ENCODE peak calls at places on chromosome 7, in five cellular contexts. Q is mesendoderm; A is pancreas; N is activated CD4-positive, alpha-beta T cell treated with anti-CD3 and anti-CD28 coated beads for 1 hour; L is NCI-H82. G is an unnamed sample.

GRCh38 chr7:47293884-47294568 is 287.9 kb downstream of the TNS3 start:
- DNase-seq in A (no peak), L (no peak), N (no peak), Q (no peak), G (no peak)

GRCh38 chr7:51209426-51209825 is 107.2 kb downstream of the COBL start:
- DNase-seq in A (no peak), Q (no peak), N (no peak), L (no peak), G (no peak)

GRCh38 chr7:158957921-158958471 is 101.6 kb downstream of the DYNC2I1 start:
- DNase-seq in L (peak), Q (no peak), A (peak), N (no peak), G (peak)

GRCh38 chr7:150341263-150342118 is at the start of gene RARRES2:
- DNase-seq in A (peak), Q (peak), N (no peak), L (no peak), G (peak)

GRCh38 chr7:33744293-33744692 is 161.0 kb upstream of the BMPER start:
- DNase-seq in A (no peak), Q (peak), L (peak), N (no peak), G (no peak)

GRCh38 chr7:42126475-42127231 is 110.4 kb downstream of the GLI3 start:
- DNase-seq in L (no peak), Q (no peak), N (no peak), A (no peak), G (no peak)

GRCh38 chr7:159049266-159050025 is 95.2 kb downstream of the VIPR2 start:
- DNase-seq in Q (no peak), A (no peak), N (no peak), L (no peak), G (no peak)

GRCh38 chr7:106947244-106947728 is 82.2 kb downstream of the PIK3CG start:
- DNase-seq in Q (peak), L (peak), A (no peak), N (no peak), G (no peak)

GRCh38 chr7:34058791-34059550 is 153.6 kb downstream of the BMPER start:
- DNase-seq in N (no peak), A (no peak), L (peak), Q (no peak), G (no peak)

GRCh38 chr7:143217806-143218205 is 4.0 kb upstream of the TAS2R40 start:
- DNase-seq in Q (no peak), N (no peak), A (no peak), L (peak), G (no peak)

GRCh38 chr7:91979590-91979989 is 38.9 kb downstream of the AKAP9 start:
- DNase-seq in N (no peak), A (no peak), Q (no peak), L (no peak), G (no peak)

GRCh38 chr7:129095258-129095657 is 40.3 kb upstream of the TNPO3 start:
- DNase-seq in N (no peak), L (no peak), A (no peak), Q (no peak), G (no peak)

GRCh38 chr7:108598153-108598552 is 28.5 kb downstream of the DNAJB9 start:
- DNase-seq in N (no peak), A (no peak), L (peak), Q (no peak), G (no peak)

GRCh38 chr7:42099076-42099836 is 137.8 kb downstream of the GLI3 start:
- DNase-seq in Q (no peak), N (no peak), A (no peak), L (no peak), G (no peak)

GRCh38 chr7:133024604-133025003 is 57.3 kb downstream of the CHCHD3 start:
- DNase-seq in A (no peak), L (no peak), N (no peak), Q (no peak), G (no peak)

GRCh38 chr7:68938151-68938550 is 660.1 kb upstream of the AUTS2 start:
- DNase-seq in N (no peak), L (no peak), Q (no peak), A (no peak), G (no peak)

GRCh38 chr7:128708235-128708634 is 30.9 kb upstream of the CALU start:
- DNase-seq in N (no peak), A (no peak), Q (peak), L (no peak), G (no peak)

GRCh38 chr7:23713285-23714235 is 3.5 kb downstream of the STK31 start:
- DNase-seq in N (no peak), Q (no peak), L (no peak), A (no peak), G (no peak)

GRCh38 chr7:117308891-117309290 is 14.0 kb downstream of the WNT2 start:
- DNase-seq in L (no peak), Q (no peak), N (no peak), A (no peak), G (no peak)

GRCh38 chr7:66894463-66895080 is 26.5 kb upstream of the TMEM248 start:
- DNase-seq in L (no peak), A (no peak), Q (peak), N (no peak), G (no peak)

GRCh38 chr7:151774951-151775350 is 102.0 kb downstream of the PRKAG2 start:
- DNase-seq in L (no peak), N (no peak), A (no peak), Q (no peak), G (no peak)

GRCh38 chr7:70635633-70636032 is 496.3 kb upstream of the GALNT17 start:
- DNase-seq in L (no peak), N (no peak), Q (no peak), A (no peak), G (no peak)

GRCh38 chr7:142956951-142957623 is 5.1 kb downstream of the KEL start:
- DNase-seq in A (peak), N (no peak), L (peak), Q (peak), G (no peak)

GRCh38 chr7:4781366-4782069 is 6.1 kb downstream of the AP5Z1 start:
- DNase-seq in A (no peak), N (no peak), Q (no peak), L (no peak), G (no peak)

GRCh38 chr7:157423886-157424565 is 87.2 kb downstream of the DNAJB6 start:
- DNase-seq in L (no peak), Q (no peak), A (no peak), N (no peak), G (no peak)

GRCh38 chr7:151012921-151013347 is 11.4 kb downstream of the ATG9B start:
- DNase-seq in N (no peak), Q (peak), L (peak), A (no peak), G (peak)

GRCh38 chr7:64102656-64103400 is 57.6 kb downstream of the ZNF727 start:
- DNase-seq in Q (no peak), N (no peak), A (no peak), L (no peak), G (no peak)

GRCh38 chr7:51126813-51127617 is 189.6 kb downstream of the COBL start:
- DNase-seq in N (no peak), A (no peak), L (no peak), Q (no peak), G (no peak)

GRCh38 chr7:2104716-2105115 is 128.0 kb downstream of the MAD1L1 start:
- DNase-seq in L (peak), Q (no peak), N (no peak), A (no peak), G (no peak)

GRCh38 chr7:135486258-135486657 is 23.6 kb downstream of the CNOT4 start:
- DNase-seq in L (no peak), A (no peak), N (no peak), Q (no peak), G (no peak)

GRCh38 chr7:85185355-85186082 is 1.3 kb downstream of the SEMA3D start:
- DNase-seq in Q (peak), A (no peak), L (peak), N (no peak), G (peak)

GRCh38 chr7:67875558-67875957 is 878.9 kb downstream of the TYW1 start:
- DNase-seq in N (no peak), L (peak), A (no peak), Q (peak), G (no peak)

GRCh38 chr7:41637051-41637450 is 65.8 kb downstream of the INHBA start:
- DNase-seq in N (no peak), Q (no peak), A (no peak), L (no peak), G (no peak)

GRCh38 chr7:106022193-106022821 is 59.2 kb downstream of the CDHR3 start:
- DNase-seq in Q (peak), A (no peak), N (peak), L (no peak), G (no peak)

GRCh38 chr7:54774785-54775740 is 16.1 kb upstream of the SEC61G start:
- DNase-seq in Q (no peak), N (no peak), L (peak), A (no peak), G (no peak)

GRCh38 chr7:39017369-39017768 is 39.7 kb downstream of the POU6F2 start:
- DNase-seq in N (no peak), Q (peak), L (no peak), A (no peak), G (no peak)